ENCODE peak calls at places on chromosomes 4 and X, in six cellular contexts. P is NCI-H2029, E is neural crest cell, D is foreskin fibroblast, W is T-cell, X is fibroblast of the conjunctiva. Y is an unnamed sample.

GRCh38 chr4:152680988-152681731 is 1.4 kb upstream of the TMEM154 start:
- DNase-seq in D (peak; percentile 64), P (no peak), E (no peak), W (no peak), X (peak; percentile 2), Y (no peak)

GRCh38 chr4:99447513-99447912 is 12.4 kb upstream of the ADH7 start:
- DNase-seq in E (no peak), W (no peak), X (no peak), P (no peak), D (no peak), Y (no peak)

GRCh38 chr4:169015237-169015636 is 5.2 kb upstream of the CBR4 start:
- DNase-seq in E (no peak), W (no peak), P (no peak), X (no peak), D (no peak), Y (no peak)

GRCh38 chrX:810186-810585 is 179.6 kb downstream of the SHOX start:
- DNase-seq in D (no peak), X (no peak), W (no peak), E (no peak), P (no peak), Y (no peak)

GRCh38 chr4:177308125-177308524 is 1.5 kb upstream of the NEIL3 start:
- DNase-seq in P (no peak), W (no peak), D (peak; percentile 88), E (no peak), X (peak; percentile 63), Y (no peak)

GRCh38 chr4:74531952-74532794 is 87.2 kb downstream of the AREG start:
- DNase-seq in P (peak; percentile 22), X (peak; percentile 97), E (no peak), W (no peak), D (peak; percentile 89), Y (peak; percentile 73)

GRCh38 chrX:2425281-2426071 is 75.3 kb downstream of the DHRSX start:
- DNase-seq in D (peak; percentile 14), W (no peak), X (no peak), P (no peak), E (no peak), Y (no peak)

GRCh38 chr4:48047421-48047844 is 30.9 kb downstream of the NIPAL1 start:
- DNase-seq in D (peak; percentile 13), P (no peak), W (peak; percentile 29), X (no peak), E (no peak), Y (no peak)

GRCh38 chr4:8547912-8548730 is 32.1 kb upstream of the GPR78 start:
- DNase-seq in P (no peak), W (no peak), X (no peak), D (no peak), E (no peak), Y (no peak)

GRCh38 chr4:110636677-110637407 is 14.0 kb upstream of the PITX2 start:
- DNase-seq in X (peak; percentile 80), D (peak; percentile 81), P (no peak), W (no peak), E (no peak), Y (peak; percentile 87)

GRCh38 chrX:103063918-103064434 is at the start of gene BEX1:
- DNase-seq in P (peak; percentile 70), W (peak; percentile 1), X (no peak), D (peak; percentile 86), E (peak; percentile 39), Y (peak; percentile 81)

GRCh38 chr4:128657638-128658037 is 151.9 kb upstream of the JADE1 start:
- DNase-seq in D (no peak), W (no peak), E (no peak), X (no peak), P (no peak), Y (no peak)

GRCh38 chr4:73615613-73616012 is 4.6 kb downstream of the RASSF6 start:
- DNase-seq in E (no peak), D (no peak), P (no peak), X (no peak), W (no peak), Y (peak; percentile 11)

GRCh38 chr4:124459922-124460301 is 252.6 kb downstream of the ANKRD50 start:
- DNase-seq in P (no peak), W (no peak), D (no peak), E (no peak), X (peak; percentile 14), Y (no peak)

GRCh38 chr4:139816856-139817255 is 151.2 kb downstream of the MGST2 start:
- DNase-seq in D (no peak), E (no peak), P (no peak), W (no peak), X (no peak), Y (no peak)

GRCh38 chrX:39688219-39688575 is 409.6 kb downstream of the BCOR start:
- DNase-seq in W (no peak), D (no peak), P (no peak), E (no peak), X (no peak), Y (no peak)

GRCh38 chr4:76762136-76763130 is 135.5 kb downstream of the SOWAHB start:
- DNase-seq in E (no peak), W (no peak), P (no peak), X (no peak), D (no peak), Y (no peak)

GRCh38 chrX:137362583-137362982 is 203.3 kb upstream of the ZIC3 start:
- DNase-seq in W (no peak), X (no peak), D (no peak), E (no peak), P (no peak), Y (no peak)

GRCh38 chr4:13705521-13706035 is 78.1 kb upstream of the BOD1L1 start:
- DNase-seq in P (peak; percentile 75), W (no peak), X (no peak), D (peak; percentile 43), E (no peak), Y (peak; percentile 38)

GRCh38 chrX:47321386-47321785 is 49.0 kb upstream of the ZNF157 start:
- DNase-seq in E (peak; percentile 68), W (no peak), D (peak; percentile 71), X (peak; percentile 47), P (no peak), Y (peak; percentile 85)

GRCh38 chr4:56410247-56410646 is 23.0 kb upstream of the AASDH start:
- DNase-seq in P (peak; percentile 94), W (no peak), X (peak; percentile 99), D (peak; percentile 96), E (no peak), Y (peak; percentile 92)

GRCh38 chr4:15755321-15755750 is 22.8 kb upstream of the CD38 start:
- DNase-seq in E (no peak), X (no peak), P (no peak), D (peak; percentile 55), W (no peak), Y (no peak)

GRCh38 chr4:155578726-155579385 is 87.8 kb upstream of the GUCY1A1 start:
- DNase-seq in X (no peak), D (peak; percentile 17), W (no peak), P (no peak), E (no peak), Y (no peak)

GRCh38 chr4:53510981-53511380 is 80.3 kb downstream of the LNX1 start:
- DNase-seq in D (peak; percentile 52), X (no peak), W (no peak), E (no peak), P (no peak), Y (no peak)

GRCh38 chr4:109433281-109434006 is at the start of gene SEC24B:
- DNase-seq in W (peak; percentile 88), E (peak; percentile 75), X (peak; percentile 49), D (peak; percentile 90), P (peak; percentile 44), Y (peak; percentile 91)

GRCh38 chr4:38013461-38014366 is 53.5 kb downstream of the PTTG2 start:
- DNase-seq in X (peak; percentile 2), E (no peak), P (peak; percentile 48), W (no peak), D (peak; percentile 44), Y (no peak)

Y was measured in hepatocyte.